ENCODE peak calls at places on chromosomes 3 and 15, in six cellular contexts. One of them, this sample, is unnamed.
A peak's percentile ranks its signal among the peaks of the same experiment; 100 is the strongest.

GRCh38 chr3:136195258-136196063 is 674 bp downstream of the MSL2 start:
- DNase-seq in anterior cingulate cortex: peak; percentile 94
- DNase-seq in Karpas-422: peak; percentile 93
- DNase-seq in transverse colon: peak; percentile 67
- DNase-seq in stimulated activated CD4-positive, alpha-beta T cell treated with anti-CD3 and anti-CD28 coated beads, Interleukin-12 subunit alpha, Interleukin-12 subunit beta, amount 100 ng/mL, for 48 hours: peak; percentile 50
- DNase-seq in GM04503: no peak
- DNase-seq in this sample: peak; percentile 85

GRCh38 chr15:50330921-50331320 is 24.1 kb downstream of the GABPB1 start:
- DNase-seq in anterior cingulate cortex: no peak
- DNase-seq in Karpas-422: no peak
- DNase-seq in transverse colon: no peak
- DNase-seq in stimulated activated CD4-positive, alpha-beta T cell treated with anti-CD3 and anti-CD28 coated beads, Interleukin-12 subunit alpha, Interleukin-12 subunit beta, amount 100 ng/mL, for 48 hours: no peak
- DNase-seq in GM04503: no peak
- DNase-seq in this sample: no peak

GRCh38 chr3:23961064-23961463 is 16.0 kb downstream of the NR1D2 start:
- DNase-seq in anterior cingulate cortex: no peak
- DNase-seq in Karpas-422: no peak
- DNase-seq in transverse colon: no peak
- DNase-seq in stimulated activated CD4-positive, alpha-beta T cell treated with anti-CD3 and anti-CD28 coated beads, Interleukin-12 subunit alpha, Interleukin-12 subunit beta, amount 100 ng/mL, for 48 hours: no peak
- DNase-seq in GM04503: no peak
- DNase-seq in this sample: no peak

GRCh38 chr3:109184726-109185125 is 48.2 kb downstream of the C3orf85 start:
- DNase-seq in anterior cingulate cortex: no peak
- DNase-seq in Karpas-422: no peak
- DNase-seq in transverse colon: no peak
- DNase-seq in stimulated activated CD4-positive, alpha-beta T cell treated with anti-CD3 and anti-CD28 coated beads, Interleukin-12 subunit alpha, Interleukin-12 subunit beta, amount 100 ng/mL, for 48 hours: no peak
- DNase-seq in GM04503: no peak
- DNase-seq in this sample: no peak

GRCh38 chr15:101808201-101808600 is 3.8 kb upstream of the OR4F15 start:
- DNase-seq in anterior cingulate cortex: no peak
- DNase-seq in Karpas-422: no peak
- DNase-seq in transverse colon: no peak
- DNase-seq in stimulated activated CD4-positive, alpha-beta T cell treated with anti-CD3 and anti-CD28 coated beads, Interleukin-12 subunit alpha, Interleukin-12 subunit beta, amount 100 ng/mL, for 48 hours: no peak
- DNase-seq in GM04503: no peak
- DNase-seq in this sample: peak; percentile 27

GRCh38 chr3:58419782-58420512 is 13.7 kb downstream of the PDHB start:
- DNase-seq in anterior cingulate cortex: no peak
- DNase-seq in Karpas-422: no peak
- DNase-seq in transverse colon: peak; percentile 70
- DNase-seq in stimulated activated CD4-positive, alpha-beta T cell treated with anti-CD3 and anti-CD28 coated beads, Interleukin-12 subunit alpha, Interleukin-12 subunit beta, amount 100 ng/mL, for 48 hours: no peak
- DNase-seq in GM04503: no peak
- DNase-seq in this sample: peak; percentile 56

GRCh38 chr3:64501298-64501906 is 186.4 kb downstream of the ADAMTS9 start:
- DNase-seq in anterior cingulate cortex: no peak
- DNase-seq in Karpas-422: no peak
- DNase-seq in transverse colon: no peak
- DNase-seq in stimulated activated CD4-positive, alpha-beta T cell treated with anti-CD3 and anti-CD28 coated beads, Interleukin-12 subunit alpha, Interleukin-12 subunit beta, amount 100 ng/mL, for 48 hours: no peak
- DNase-seq in GM04503: no peak
- DNase-seq in this sample: no peak

GRCh38 chr3:50299638-50299928 is 378 bp upstream of the HYAL3 start:
- DNase-seq in anterior cingulate cortex: no peak
- DNase-seq in Karpas-422: no peak
- DNase-seq in transverse colon: no peak
- DNase-seq in stimulated activated CD4-positive, alpha-beta T cell treated with anti-CD3 and anti-CD28 coated beads, Interleukin-12 subunit alpha, Interleukin-12 subunit beta, amount 100 ng/mL, for 48 hours: no peak
- DNase-seq in GM04503: no peak
- DNase-seq in this sample: no peak

GRCh38 chr15:90037961-90038633 is 37.0 kb downstream of the ZNF710 start:
- DNase-seq in anterior cingulate cortex: no peak
- DNase-seq in Karpas-422: no peak
- DNase-seq in transverse colon: no peak
- DNase-seq in stimulated activated CD4-positive, alpha-beta T cell treated with anti-CD3 and anti-CD28 coated beads, Interleukin-12 subunit alpha, Interleukin-12 subunit beta, amount 100 ng/mL, for 48 hours: peak; percentile 64
- DNase-seq in GM04503: no peak
- DNase-seq in this sample: no peak

GRCh38 chr3:127044996-127045395 is 62.1 kb downstream of the PLXNA1 start:
- DNase-seq in anterior cingulate cortex: no peak
- DNase-seq in Karpas-422: peak; percentile 60
- DNase-seq in transverse colon: no peak
- DNase-seq in stimulated activated CD4-positive, alpha-beta T cell treated with anti-CD3 and anti-CD28 coated beads, Interleukin-12 subunit alpha, Interleukin-12 subunit beta, amount 100 ng/mL, for 48 hours: no peak
- DNase-seq in GM04503: no peak
- DNase-seq in this sample: no peak

GRCh38 chr3:123385981-123386380 is 62.9 kb downstream of the ADCY5 start:
- DNase-seq in anterior cingulate cortex: no peak
- DNase-seq in Karpas-422: no peak
- DNase-seq in transverse colon: no peak
- DNase-seq in stimulated activated CD4-positive, alpha-beta T cell treated with anti-CD3 and anti-CD28 coated beads, Interleukin-12 subunit alpha, Interleukin-12 subunit beta, amount 100 ng/mL, for 48 hours: no peak
- DNase-seq in GM04503: no peak
- DNase-seq in this sample: peak; percentile 45

GRCh38 chr3:183031826-183032225 is 51.5 kb upstream of the DCUN1D1 start:
- DNase-seq in anterior cingulate cortex: no peak
- DNase-seq in Karpas-422: no peak
- DNase-seq in transverse colon: no peak
- DNase-seq in stimulated activated CD4-positive, alpha-beta T cell treated with anti-CD3 and anti-CD28 coated beads, Interleukin-12 subunit alpha, Interleukin-12 subunit beta, amount 100 ng/mL, for 48 hours: no peak
- DNase-seq in GM04503: peak; percentile 13
- DNase-seq in this sample: peak; percentile 18

GRCh38 chr3:119245778-119246177 is 5.1 kb upstream of the B4GALT4 start:
- DNase-seq in anterior cingulate cortex: no peak
- DNase-seq in Karpas-422: no peak
- DNase-seq in transverse colon: no peak
- DNase-seq in stimulated activated CD4-positive, alpha-beta T cell treated with anti-CD3 and anti-CD28 coated beads, Interleukin-12 subunit alpha, Interleukin-12 subunit beta, amount 100 ng/mL, for 48 hours: no peak
- DNase-seq in GM04503: no peak
- DNase-seq in this sample: no peak

GRCh38 chr3:38131621-38132369 is 5.1 kb downstream of the ACAA1 start:
- DNase-seq in anterior cingulate cortex: no peak
- DNase-seq in Karpas-422: peak; percentile 75
- DNase-seq in transverse colon: peak; percentile 31
- DNase-seq in stimulated activated CD4-positive, alpha-beta T cell treated with anti-CD3 and anti-CD28 coated beads, Interleukin-12 subunit alpha, Interleukin-12 subunit beta, amount 100 ng/mL, for 48 hours: no peak
- DNase-seq in GM04503: no peak
- DNase-seq in this sample: no peak

GRCh38 chr15:57321973-57322601 is 54.2 kb upstream of the CGNL1 start:
- DNase-seq in anterior cingulate cortex: no peak
- DNase-seq in Karpas-422: no peak
- DNase-seq in transverse colon: no peak
- DNase-seq in stimulated activated CD4-positive, alpha-beta T cell treated with anti-CD3 and anti-CD28 coated beads, Interleukin-12 subunit alpha, Interleukin-12 subunit beta, amount 100 ng/mL, for 48 hours: no peak
- DNase-seq in GM04503: no peak
- DNase-seq in this sample: no peak

GRCh38 chr3:42014443-42014945 is 52.6 kb upstream of the ULK4 start:
- DNase-seq in anterior cingulate cortex: no peak
- DNase-seq in Karpas-422: peak; percentile 91
- DNase-seq in transverse colon: peak; percentile 26
- DNase-seq in stimulated activated CD4-positive, alpha-beta T cell treated with anti-CD3 and anti-CD28 coated beads, Interleukin-12 subunit alpha, Interleukin-12 subunit beta, amount 100 ng/mL, for 48 hours: no peak
- DNase-seq in GM04503: no peak
- DNase-seq in this sample: peak; percentile 29

GRCh38 chr3:64530434-64531049 is 157.3 kb downstream of the ADAMTS9 start:
- DNase-seq in anterior cingulate cortex: no peak
- DNase-seq in Karpas-422: peak; percentile 80
- DNase-seq in transverse colon: peak; percentile 70
- DNase-seq in stimulated activated CD4-positive, alpha-beta T cell treated with anti-CD3 and anti-CD28 coated beads, Interleukin-12 subunit alpha, Interleukin-12 subunit beta, amount 100 ng/mL, for 48 hours: peak; percentile 26
- DNase-seq in GM04503: peak; percentile 15
- DNase-seq in this sample: peak; percentile 82

GRCh38 chr15:96150277-96150676 is 180.2 kb upstream of the NR2F2 start:
- DNase-seq in anterior cingulate cortex: no peak
- DNase-seq in Karpas-422: no peak
- DNase-seq in transverse colon: no peak
- DNase-seq in stimulated activated CD4-positive, alpha-beta T cell treated with anti-CD3 and anti-CD28 coated beads, Interleukin-12 subunit alpha, Interleukin-12 subunit beta, amount 100 ng/mL, for 48 hours: no peak
- DNase-seq in GM04503: no peak
- DNase-seq in this sample: no peak

GRCh38 chr3:10743366-10744097 is 72.5 kb upstream of the SLC6A11 start:
- DNase-seq in anterior cingulate cortex: no peak
- DNase-seq in Karpas-422: no peak
- DNase-seq in transverse colon: no peak
- DNase-seq in stimulated activated CD4-positive, alpha-beta T cell treated with anti-CD3 and anti-CD28 coated beads, Interleukin-12 subunit alpha, Interleukin-12 subunit beta, amount 100 ng/mL, for 48 hours: no peak
- DNase-seq in GM04503: no peak
- DNase-seq in this sample: no peak

GRCh38 chr3:14366915-14367523 is 35.4 kb upstream of the SLC6A6 start:
- DNase-seq in anterior cingulate cortex: no peak
- DNase-seq in Karpas-422: no peak
- DNase-seq in transverse colon: no peak
- DNase-seq in stimulated activated CD4-positive, alpha-beta T cell treated with anti-CD3 and anti-CD28 coated beads, Interleukin-12 subunit alpha, Interleukin-12 subunit beta, amount 100 ng/mL, for 48 hours: no peak
- DNase-seq in GM04503: no peak
- DNase-seq in this sample: no peak

GRCh38 chr3:51568041-51568440 is 29.5 kb downstream of the RAD54L2 start:
- DNase-seq in anterior cingulate cortex: no peak
- DNase-seq in Karpas-422: no peak
- DNase-seq in transverse colon: no peak
- DNase-seq in stimulated activated CD4-positive, alpha-beta T cell treated with anti-CD3 and anti-CD28 coated beads, Interleukin-12 subunit alpha, Interleukin-12 subunit beta, amount 100 ng/mL, for 48 hours: no peak
- DNase-seq in GM04503: no peak
- DNase-seq in this sample: peak; percentile 13

GRCh38 chr15:101448336-101448735 is 41.2 kb downstream of the PCSK6 start:
- DNase-seq in anterior cingulate cortex: no peak
- DNase-seq in Karpas-422: no peak
- DNase-seq in transverse colon: no peak
- DNase-seq in stimulated activated CD4-positive, alpha-beta T cell treated with anti-CD3 and anti-CD28 coated beads, Interleukin-12 subunit alpha, Interleukin-12 subunit beta, amount 100 ng/mL, for 48 hours: no peak
- DNase-seq in GM04503: no peak
- DNase-seq in this sample: no peak

GRCh38 chr3:129040579-129041300 is 19.8 kb upstream of the GP9 start:
- DNase-seq in anterior cingulate cortex: no peak
- DNase-seq in Karpas-422: no peak
- DNase-seq in transverse colon: no peak
- DNase-seq in stimulated activated CD4-positive, alpha-beta T cell treated with anti-CD3 and anti-CD28 coated beads, Interleukin-12 subunit alpha, Interleukin-12 subunit beta, amount 100 ng/mL, for 48 hours: no peak
- DNase-seq in GM04503: no peak
- DNase-seq in this sample: no peak

GRCh38 chr3:32447865-32448400 is 54.7 kb downstream of the CMTM6 start:
- DNase-seq in anterior cingulate cortex: no peak
- DNase-seq in Karpas-422: no peak
- DNase-seq in transverse colon: no peak
- DNase-seq in stimulated activated CD4-positive, alpha-beta T cell treated with anti-CD3 and anti-CD28 coated beads, Interleukin-12 subunit alpha, Interleukin-12 subunit beta, amount 100 ng/mL, for 48 hours: no peak
- DNase-seq in GM04503: no peak
- DNase-seq in this sample: no peak

GRCh38 chr15:87863152-87863551 is 393.4 kb downstream of the NTRK3 start:
- DNase-seq in anterior cingulate cortex: no peak
- DNase-seq in Karpas-422: no peak
- DNase-seq in transverse colon: no peak
- DNase-seq in stimulated activated CD4-positive, alpha-beta T cell treated with anti-CD3 and anti-CD28 coated beads, Interleukin-12 subunit alpha, Interleukin-12 subunit beta, amount 100 ng/mL, for 48 hours: no peak
- DNase-seq in GM04503: no peak
- DNase-seq in this sample: peak; percentile 21

GRCh38 chr3:129277829-129278271 is 820 bp upstream of the HMCES start:
- DNase-seq in anterior cingulate cortex: no peak
- DNase-seq in Karpas-422: peak; percentile 89
- DNase-seq in transverse colon: peak; percentile 19
- DNase-seq in stimulated activated CD4-positive, alpha-beta T cell treated with anti-CD3 and anti-CD28 coated beads, Interleukin-12 subunit alpha, Interleukin-12 subunit beta, amount 100 ng/mL, for 48 hours: no peak
- DNase-seq in GM04503: no peak
- DNase-seq in this sample: peak; percentile 44

This sample was measured in GM03348.